ENCODE peak calls at places on chromosomes 11 and 22, in five cellular contexts. W, M, T, X and P are unnamed samples.

GRCh38 chr11:95545116-95545875 is 244.3 kb downstream of the FAM76B start:
- DNase-seq in M (peak; percentile 2), W (no peak), X (no peak), T (no peak), P (no peak)

GRCh38 chr22:34160117-34160758 is 240.0 kb upstream of the LARGE1 start:
- DNase-seq in W (no peak), M (no peak), T (no peak), X (no peak), P (no peak)

GRCh38 chr11:101441747-101442146 is 142.1 kb downstream of the TRPC6 start:
- DNase-seq in T (peak; percentile 88), X (no peak), M (no peak), W (no peak), P (no peak)

GRCh38 chr11:563812-564578 is 3.2 kb downstream of the RASSF7 start:
- DNase-seq in M (no peak), W (no peak), X (no peak), T (no peak), P (peak; percentile 75)

GRCh38 chr22:29706991-29707390 is 12.8 kb upstream of the CABP7 start:
- DNase-seq in M (no peak), W (no peak), T (no peak), X (no peak), P (no peak)

GRCh38 chr11:65493367-65494176 is 5.3 kb upstream of the MALAT1 start:
- DNase-seq in T (peak; percentile 88), X (peak; percentile 55), M (peak; percentile 94), W (peak; percentile 90), P (no peak)

GRCh38 chr11:60459345-60459744 is 3.7 kb downstream of the MS4A1 start:
- DNase-seq in W (no peak), M (no peak), X (no peak), T (no peak), P (no peak)

GRCh38 chr11:32487270-32487669 is 51.9 kb upstream of the WT1 start:
- DNase-seq in X (peak; percentile 58), W (no peak), M (peak; percentile 13), T (no peak), P (no peak)

GRCh38 chr11:12725047-12725862 is 51.0 kb downstream of the TEAD1 start:
- DNase-seq in T (no peak), M (no peak), X (no peak), W (no peak), P (no peak)

GRCh38 chr11:123211134-123211879 is 16.3 kb upstream of the CLMP start:
- DNase-seq in T (no peak), M (no peak), W (no peak), X (no peak), P (no peak)

GRCh38 chr11:34339149-34340064 is 18.4 kb downstream of the ABTB2 start:
- DNase-seq in T (no peak), W (no peak), M (no peak), X (no peak), P (no peak)

DNA sequence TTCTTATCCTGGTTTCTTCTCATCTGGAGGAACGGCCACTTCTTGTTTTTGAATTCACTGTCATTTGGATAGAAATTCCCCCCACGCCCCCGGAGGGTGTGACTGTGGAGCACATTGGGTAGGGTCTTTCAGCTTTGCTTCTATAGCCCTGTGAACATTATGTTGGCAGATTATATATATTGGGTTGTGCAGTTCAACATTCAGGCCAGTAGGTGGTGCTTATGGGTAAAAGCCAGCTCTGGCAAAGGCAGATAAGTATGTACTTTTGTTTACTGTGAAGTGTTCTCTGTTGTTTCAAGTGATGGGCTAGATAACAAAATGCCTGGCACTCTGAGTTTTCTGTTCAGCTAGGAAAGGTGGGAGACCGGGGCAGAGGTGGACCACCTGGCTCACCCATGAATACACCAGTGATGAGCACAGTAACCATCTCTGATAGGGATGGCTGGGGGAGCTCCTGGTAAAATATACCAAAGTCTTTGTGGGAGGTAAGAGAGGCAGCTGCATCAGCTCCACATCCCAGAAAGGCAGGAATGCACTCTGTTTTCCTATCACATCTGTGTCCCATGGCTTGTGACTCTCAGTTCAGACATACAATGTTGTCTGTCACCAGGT is 1348.2 kb upstream of the RAG2 start:
- DNase-seq in T (peak; percentile 29), M (no peak), X (no peak), W (no peak), P (no peak)
- TF ChIP-seq CTCF in T (peak; percentile 37), M (peak; percentile 55), X (peak; percentile 68), W (peak; percentile 43), P (peak; percentile 7)

GRCh38 chr22:31343235-31344191 is 2.6 kb downstream of the PATZ1 start:
- DNase-seq in T (peak; percentile 93), M (no peak), X (no peak), W (no peak), P (peak; percentile 76)
- TF ChIP-seq POLR2A in T (no peak), M (no peak), X (no peak), W (no peak), P (no peak)

DNA sequence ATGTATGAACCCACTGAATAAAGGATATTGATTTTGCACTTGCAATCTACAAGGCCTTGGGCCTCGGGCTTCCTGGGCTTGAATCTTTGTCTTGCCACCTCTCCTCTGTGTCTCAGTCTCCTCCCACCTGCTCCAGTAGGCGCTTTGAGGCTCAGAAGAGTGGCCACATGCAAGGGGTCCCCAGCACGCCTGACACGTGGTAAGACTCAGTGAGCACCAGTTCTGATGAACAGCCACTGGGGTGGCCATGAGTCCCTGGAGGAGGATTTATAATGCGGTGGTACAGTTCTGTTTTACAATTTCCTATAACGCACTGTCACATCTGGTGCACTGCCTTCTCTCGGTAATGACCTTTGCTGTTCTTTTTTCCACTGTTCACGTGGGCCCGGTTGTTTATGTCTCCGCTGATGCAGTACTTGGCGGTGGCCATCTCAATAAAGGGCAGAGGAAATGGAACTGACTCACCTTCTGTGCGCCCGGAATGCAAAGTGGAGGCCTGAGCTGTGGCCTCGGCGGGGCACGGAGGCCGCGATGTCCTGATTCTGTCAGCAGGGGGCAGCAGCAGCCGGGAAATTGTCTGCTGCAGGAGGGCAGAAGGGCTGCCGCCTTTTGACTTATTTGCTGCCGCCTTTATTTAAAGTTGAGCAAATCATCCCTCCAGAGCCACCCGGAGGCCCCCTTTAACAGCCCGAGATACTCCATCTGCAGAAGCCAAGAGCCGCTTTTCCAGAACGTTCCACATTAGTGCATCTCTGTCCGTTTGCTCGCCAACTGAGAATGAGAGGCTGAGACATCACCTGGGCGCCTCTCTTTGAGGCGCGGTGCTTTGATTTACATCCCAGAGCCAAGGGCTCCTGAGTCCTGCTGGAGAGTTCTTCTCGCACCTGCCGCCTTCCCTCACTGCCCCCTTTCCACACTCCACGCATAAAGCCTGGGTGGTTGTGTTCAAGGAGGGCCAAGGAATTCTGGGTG is 6.0 kb upstream of the IFT27 start:
- DNase-seq in W (peak; percentile 87), T (peak; percentile 82), M (peak; percentile 57), X (peak; percentile 74), P (peak; percentile 95)
- TF ChIP-seq POLR2AphosphoS5 in W (peak; percentile 44), T (no peak), M (no peak), X (no peak), P (peak; percentile 65)

GRCh38 chr11:11555228-11555627 is 66.6 kb downstream of the GALNT18 start:
- DNase-seq in W (peak; percentile 87), X (no peak), T (peak; percentile 38), M (no peak), P (no peak)

GRCh38 chr11:11553595-11553994 is 68.2 kb downstream of the GALNT18 start:
- DNase-seq in T (no peak), W (no peak), M (no peak), X (no peak), P (no peak)

GRCh38 chr11:11558826-11559225 is 63.0 kb downstream of the GALNT18 start:
- DNase-seq in W (no peak), T (no peak), M (no peak), X (no peak), P (no peak)

GRCh38 chr11:11563193-11563592 is 58.6 kb downstream of the GALNT18 start:
- DNase-seq in W (no peak), T (no peak), X (no peak), M (no peak), P (no peak)

DNA sequence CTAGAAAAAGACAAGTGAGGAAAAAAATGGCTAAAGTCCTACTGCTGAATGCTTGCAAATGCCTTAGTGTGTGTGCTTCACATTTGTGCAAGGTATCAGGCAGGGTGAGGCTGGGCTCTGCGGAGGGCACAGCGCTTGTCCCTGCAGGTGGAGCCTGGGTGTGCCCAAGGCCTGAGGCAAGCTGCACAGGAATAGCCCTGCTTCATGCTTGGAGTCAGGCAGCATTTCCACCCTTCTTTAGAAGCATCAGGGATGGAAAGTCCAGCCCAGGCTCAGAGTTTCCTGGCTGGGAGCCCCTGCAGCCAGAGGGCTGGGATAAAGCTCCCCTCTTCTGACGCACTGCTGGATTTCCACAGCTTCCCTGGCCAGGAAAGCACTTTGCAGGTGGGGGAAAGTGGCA is 63.5 kb downstream of the GALNT18 start:
- DNase-seq in W (no peak), M (no peak), T (no peak), X (no peak), P (no peak)
- TF ChIP-seq CTCF in W (no peak), M (no peak), T (no peak), X (no peak), P (no peak)